ENCODE peak calls at places on chromosomes 7 and 10, in five cellular contexts. J, B, U, M and I are unnamed samples.

GRCh38 chr10:102673961-102674511 is 29.8 kb downstream of the TRIM8 start:
- DNase-seq in U (peak), M (peak), J (peak), B (peak), I (no peak)

GRCh38 chr7:37287093-37287492 is 161.6 kb downstream of the ELMO1 start:
- DNase-seq in U (no peak), B (no peak), M (no peak), J (no peak), I (no peak)

GRCh38 chr7:77888998-77889397 is 90.4 kb downstream of the PHTF2 start:
- DNase-seq in B (no peak), M (no peak), J (no peak), U (no peak), I (no peak)

GRCh38 chr10:113000876-113001598 is 51.0 kb downstream of the TCF7L2 start:
- DNase-seq in U (peak), M (no peak), B (no peak), J (no peak), I (no peak)

GRCh38 chr10:35300063-35300699 is 36.1 kb upstream of the CCNY start:
- DNase-seq in M (peak), U (no peak), B (peak), J (peak), I (peak)

GRCh38 chr10:123568751-123569150 is 97.4 kb upstream of the GPR26 start:
- DNase-seq in B (no peak), M (no peak), J (no peak), U (no peak), I (no peak)

GRCh38 chr7:55441668-55442305 is 76.7 kb downstream of the LANCL2 start:
- DNase-seq in J (no peak), M (peak), B (peak), U (no peak), I (no peak)

GRCh38 chr7:90622670-90623069 is 26.5 kb downstream of the CDK14 start:
- DNase-seq in B (no peak), J (no peak), M (no peak), U (no peak), I (no peak)

GRCh38 chr10:63603709-63604445 is 82.7 kb downstream of the REEP3 start:
- DNase-seq in M (peak), U (no peak), B (peak), J (no peak), I (no peak)

GRCh38 chr10:71397340-71398212 is 856 bp downstream of the CDH23 start:
- DNase-seq in B (no peak), J (no peak), M (no peak), U (no peak), I (no peak)